ENCODE peak calls at places on chromosomes 1 and 21, in seven cellular contexts. C is HS-5; S is iris pigment epithelial cell; E is activated naive CD4-positive, alpha-beta T cell treated with anti-CD3 and anti-CD28 coated beads for 36 hours; D is NCI-H1417; F is activated T-cell treated with anti-CD3 and anti-CD28 coated beads for 1 hour; K is right lobe of liver. Z is an unnamed sample.

GRCh38 chr1:167538657-167539056 is 14.9 kb downstream of the CREG1 start:
- DNase-seq in C (no peak), S (no peak), E (no peak), D (no peak), F (no peak), K (peak), Z (peak)

GRCh38 chr1:16630661-16631247 is 17.4 kb upstream of the NBPF1 start:
- DNase-seq in C (no peak), S (no peak), E (peak), D (no peak), F (no peak), K (peak), Z (no peak)

GRCh38 chr1:204074274-204075115 is 1.6 kb downstream of the SOX13 start:
- DNase-seq in C (no peak), S (peak), E (peak), D (peak), F (no peak), K (peak), Z (peak)

GRCh38 chr21:44657635-44658183 is at the start of gene KRTAP12-3:
- DNase-seq in C (no peak), S (no peak), E (peak), D (no peak), F (peak), K (no peak), Z (no peak)

GRCh38 chr1:18419845-18420184 is 60.9 kb upstream of the KLHDC7A start:
- DNase-seq in C (no peak), S (no peak), E (no peak), D (no peak), F (no peak), K (no peak), Z (no peak)

GRCh38 chr1:8720347-8720746 is 97.1 kb downstream of the RERE start:
- DNase-seq in C (no peak), S (no peak), E (no peak), D (no peak), F (no peak), K (no peak), Z (no peak)

GRCh38 chr1:165696625-165697100 is 1.7 kb downstream of the ALDH9A1 start:
- DNase-seq in C (peak), S (peak), E (no peak), D (no peak), F (no peak), K (peak), Z (peak)

GRCh38 chr1:7172804-7173203 is 387.6 kb downstream of the CAMTA1 start:
- DNase-seq in C (no peak), S (no peak), E (no peak), D (peak), F (no peak), K (no peak), Z (no peak)

GRCh38 chr1:34865981-34866761 is 6.6 kb upstream of the SMIM12 start:
- DNase-seq in C (peak), S (peak), E (peak), D (peak), F (peak), K (peak), Z (peak)

GRCh38 chr1:12618661-12619395 is 818 bp upstream of the DHRS3 start:
- DNase-seq in C (no peak), S (peak), E (peak), D (no peak), F (peak), K (peak), Z (peak)

GRCh38 chr1:89955806-89956205 is 39.1 kb upstream of the ZNF326 start:
- DNase-seq in C (no peak), S (no peak), E (no peak), D (no peak), F (no peak), K (no peak), Z (no peak)

GRCh38 chr1:247487057-247487456 is 29.2 kb upstream of the OR2B11 start:
- DNase-seq in C (no peak), S (peak), E (peak), D (no peak), F (peak), K (no peak), Z (peak)

GRCh38 chr21:35873441-35873840 is 186.9 kb downstream of the SETD4 start:
- DNase-seq in C (no peak), S (no peak), E (no peak), D (no peak), F (no peak), K (no peak), Z (no peak)

GRCh38 chr1:198118136-198118535 is 38.7 kb upstream of the NEK7 start:
- DNase-seq in C (peak), S (peak), E (no peak), D (no peak), F (no peak), K (no peak), Z (peak)

GRCh38 chr1:62712625-62713243 is 24.5 kb upstream of the DOCK7 start:
- DNase-seq in C (no peak), S (no peak), E (no peak), D (no peak), F (no peak), K (no peak), Z (no peak)

GRCh38 chr1:117467336-117467735 is 100.1 kb downstream of the MAN1A2 start:
- DNase-seq in C (no peak), S (no peak), E (no peak), D (no peak), F (no peak), K (no peak), Z (peak)

GRCh38 chr1:200982071-200982945 is 41.2 kb downstream of the KIF21B start:
- DNase-seq in C (no peak), S (peak), E (no peak), D (no peak), F (no peak), K (no peak), Z (no peak)